ENCODE peak calls at places on chromosomes 6 and 20, in nine cellular contexts. C is lower leg skin, U is ovary, Q is heart left ventricle, N is spleen, E is HCT116, B is H1, H is IMR-90, M is tibial nerve. A is an unnamed sample.

GRCh38 chr6:96304997-96305396 is 216.6 kb upstream of the UFL1 start:
- DNase-seq in U (no peak), M (no peak), N (no peak), H (no peak), C (no peak), E (no peak), B (no peak), Q (no peak), A (no peak)

GRCh38 chr6:31096656-31097055 is 15.7 kb downstream of the C6orf15 start:
- DNase-seq in H (no peak), N (no peak), U (no peak), E (no peak), M (no peak), Q (no peak), C (no peak), B (no peak), A (no peak)

GRCh38 chr6:30877419-30878262 is 6.7 kb upstream of the DDR1 start:
- DNase-seq in Q (peak; percentile 90), M (peak; percentile 96), U (peak; percentile 92), H (peak; percentile 90), N (peak; percentile 93), B (peak; percentile 89), C (peak; percentile 97), E (peak; percentile 77), A (peak; percentile 86)

GRCh38 chr6:45657243-45657642 is 279.5 kb upstream of the SUPT3H start:
- DNase-seq in H (peak; percentile 76), E (no peak), N (no peak), C (no peak), M (no peak), B (no peak), Q (no peak), U (no peak), A (no peak)

GRCh38 chr6:113495521-113495920 is 361.6 kb upstream of the MARCKS start:
- DNase-seq in B (no peak), Q (no peak), C (no peak), E (no peak), M (no peak), N (no peak), U (no peak), H (peak; percentile 87), A (no peak)

GRCh38 chr6:3775386-3775785 is 23.9 kb upstream of the PXDC1 start:
- DNase-seq in B (no peak), H (no peak), N (no peak), U (no peak), C (peak; percentile 64), E (no peak), Q (no peak), M (no peak), A (no peak)

GRCh38 chr6:111842891-111843290 is 30.4 kb downstream of the FYN start:
- DNase-seq in Q (no peak), H (peak; percentile 34), B (no peak), M (no peak), C (no peak), N (no peak), U (no peak), E (no peak), A (peak; percentile 77)

GRCh38 chr6:101226677-101227135 is 166.8 kb upstream of the GRIK2 start:
- DNase-seq in C (no peak), Q (no peak), E (peak; percentile 32), B (peak; percentile 86), N (peak; percentile 67), M (no peak), H (peak; percentile 3), U (no peak), A (no peak)

GRCh38 chr6:118899948-118900347 is 6.0 kb downstream of the ASF1A start:
- DNase-seq in B (no peak), E (no peak), U (no peak), N (no peak), C (no peak), M (no peak), Q (no peak), H (no peak), A (no peak)

GRCh38 chr20:17935186-17935585 is 33.4 kb downstream of the SNX5 start:
- DNase-seq in C (no peak), H (peak; percentile 41), M (no peak), E (no peak), B (no peak), U (no peak), Q (no peak), N (no peak), A (no peak)

GRCh38 chr20:32052090-32052791 is at the start of gene HCK:
- DNase-seq in N (peak; percentile 92), E (no peak), C (peak; percentile 83), M (no peak), U (no peak), B (peak; percentile 58), Q (peak; percentile 83), H (no peak), A (no peak)

GRCh38 chr6:13500264-13500663 is 12.9 kb upstream of the GFOD1 start:
- DNase-seq in E (no peak), B (no peak), N (no peak), U (no peak), Q (no peak), H (no peak), M (no peak), C (peak; percentile 57), A (no peak)
- TF ChIP-seq POLR2A in E (no peak), B (no peak), N (no peak), U (no peak), Q (no peak), H (no peak), M (no peak), C (no peak), A (no peak)

GRCh38 chr6:7909323-7910276 is 988 bp downstream of the TXNDC5 start:
- DNase-seq in M (no peak), Q (peak; percentile 84), E (no peak), U (peak; percentile 65), C (peak; percentile 89), H (peak; percentile 27), N (peak; percentile 89), B (peak; percentile 79), A (peak; percentile 65)

GRCh38 chr6:7904654-7905319 is 5.8 kb downstream of the TXNDC5 start:
- DNase-seq in M (no peak), Q (no peak), N (no peak), U (no peak), E (no peak), H (no peak), C (no peak), B (no peak), A (no peak)

GRCh38 chr6:7906741-7907140 is 3.8 kb downstream of the TXNDC5 start:
- DNase-seq in M (no peak), C (no peak), U (no peak), Q (no peak), E (no peak), H (no peak), B (no peak), N (no peak), A (no peak)

GRCh38 chr6:7905416-7905815 is 5.2 kb downstream of the TXNDC5 start:
- DNase-seq in C (no peak), U (no peak), N (no peak), B (no peak), E (no peak), H (peak; percentile 36), Q (no peak), M (no peak), A (no peak)

DNA sequence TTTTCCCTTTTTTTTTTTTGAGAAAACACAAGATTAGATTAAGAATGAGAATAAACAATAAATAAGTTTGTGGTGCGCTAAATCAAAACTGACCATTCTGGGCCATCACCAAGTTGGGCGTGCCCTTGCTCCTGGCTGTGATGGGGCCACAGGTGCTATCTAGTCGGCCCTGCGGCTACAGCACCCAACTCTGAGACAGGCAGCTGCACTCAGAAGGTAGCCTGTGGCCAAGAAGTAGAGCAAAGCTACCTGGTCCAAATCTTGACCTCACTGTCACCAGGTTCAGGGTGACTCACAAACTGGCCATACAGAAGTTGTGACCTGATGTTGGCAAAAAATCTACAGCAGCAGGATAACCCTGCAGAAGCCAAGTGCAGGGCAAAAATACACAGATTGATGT is 3.4 kb downstream of the TXNDC5 start:
- DNase-seq in M (no peak), E (no peak), B (no peak), N (no peak), Q (no peak), U (no peak), C (no peak), H (no peak), A (no peak)
- TF ChIP-seq POLR2A in M (no peak), E (no peak), B (no peak), N (no peak), Q (no peak), U (no peak), C (no peak), H (no peak), A (no peak)

GRCh38 chr6:20688710-20689500 is 154.6 kb downstream of the CDKAL1 start:
- DNase-seq in C (no peak), U (no peak), N (no peak), E (no peak), M (no peak), B (no peak), Q (no peak), H (peak; percentile 71), A (peak; percentile 7)
- TF ChIP-seq POLR2A in C (no peak), U (no peak), N (no peak), E (no peak), M (no peak), B (no peak), Q (no peak), H (no peak), A (no peak)

DNA sequence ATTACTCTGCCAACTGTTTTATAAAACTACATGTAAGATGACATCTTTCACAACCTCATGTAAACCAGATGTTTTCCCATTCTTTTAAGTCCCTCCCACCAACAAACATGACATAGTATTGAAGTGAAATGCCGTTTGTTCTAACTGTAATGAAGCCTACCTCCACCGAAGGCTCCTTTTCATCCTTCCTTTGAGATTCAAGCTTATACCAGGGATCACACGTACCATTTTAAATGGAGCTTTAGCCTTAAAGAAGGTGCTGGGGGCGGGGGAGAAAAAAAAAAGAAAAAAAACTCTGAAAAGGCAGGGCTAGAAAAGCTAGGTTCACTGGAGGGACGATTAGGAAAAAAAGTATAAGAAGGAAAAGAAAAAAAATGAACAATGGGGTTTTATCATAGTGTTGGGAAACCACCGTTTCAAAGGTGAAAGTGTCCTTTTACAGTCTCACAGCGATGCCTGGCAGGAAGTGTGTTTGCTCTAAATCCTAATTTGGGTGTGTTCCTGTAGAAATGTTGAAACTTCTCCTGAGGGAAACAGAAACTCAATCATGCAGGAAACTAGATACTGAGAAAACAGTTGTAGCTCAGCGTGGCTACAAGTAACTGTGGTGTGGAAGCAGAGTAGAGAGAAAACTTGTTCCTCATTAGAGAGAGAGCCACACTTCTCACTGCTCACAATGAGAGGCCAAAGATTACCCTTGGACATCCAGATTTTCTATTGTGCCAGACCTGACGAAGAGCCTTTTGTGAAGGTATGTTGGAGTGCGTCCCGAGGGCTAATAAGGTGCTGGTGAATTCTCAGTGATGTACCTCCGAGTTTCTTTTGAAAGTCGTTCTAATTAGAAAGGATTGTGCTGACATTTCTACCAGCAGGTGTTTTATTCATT is 37.6 kb upstream of the HINT3 start:
- DNase-seq in E (no peak), Q (no peak), H (peak; percentile 90), B (no peak), U (peak; percentile 47), M (peak; percentile 47), N (no peak), C (no peak), A (peak; percentile 36)
- TF ChIP-seq POLR2A in E (no peak), Q (no peak), H (peak; percentile 74), B (no peak), U (no peak), M (no peak), N (no peak), C (no peak), A (peak; percentile 27)

GRCh38 chr20:57783196-57783595 is 73.4 kb upstream of the PMEPA1 start:
- DNase-seq in E (no peak), B (no peak), C (peak; percentile 42), U (no peak), Q (no peak), M (no peak), H (no peak), N (peak; percentile 51), A (no peak)
- TF ChIP-seq POLR2A in E (no peak), B (no peak), C (no peak), U (no peak), Q (no peak), M (no peak), H (no peak), N (no peak), A (no peak)

A was measured in erythroblast.